ENCODE peak calls at places on chromosomes 5 and 9, in nine cellular contexts. Y is Peyer's patch, W is A549, C is ovary, R is tibial nerve, F is uterus, G is heart left ventricle, H is transverse colon, E is HepG2. M is an unnamed sample.
A peak's percentile ranks its signal among the peaks of the same experiment; 100 is the strongest.

GRCh38 chr9:91787931-91788330 is 162.1 kb downstream of the ROR2 start:
- DNase-seq in Y (no peak), W (no peak), C (no peak), R (no peak), F (no peak), G (no peak), H (no peak), E (no peak), M (no peak)

GRCh38 chr5:82623094-82623514 is 344.9 kb upstream of the RPS23 start:
- DNase-seq in Y (no peak), W (no peak), C (no peak), R (no peak), F (no peak), G (no peak), H (peak; percentile 20), E (peak; percentile 87), M (no peak)

GRCh38 chr9:88775966-88776365 is 215.3 kb upstream of the S1PR3 start:
- DNase-seq in Y (no peak), W (no peak), C (no peak), R (no peak), F (no peak), G (no peak), H (no peak), E (no peak), M (no peak)

GRCh38 chr5:172110921-172111873 is 76.8 kb downstream of the STK10 start:
- DNase-seq in Y (peak; percentile 62), W (no peak), C (no peak), R (no peak), F (no peak), G (peak; percentile 48), H (peak; percentile 68), E (no peak), M (peak; percentile 67)

GRCh38 chr5:158753354-158753753 is 346.4 kb downstream of the EBF1 start:
- DNase-seq in Y (no peak), W (no peak), C (no peak), R (no peak), F (no peak), G (no peak), H (no peak), E (no peak), M (no peak)

GRCh38 chr5:125316913-125317545 is 570.6 kb upstream of the ZNF608 start:
- DNase-seq in Y (no peak), W (peak; percentile 6), C (no peak), R (no peak), F (no peak), G (no peak), H (no peak), E (no peak), M (no peak)

GRCh38 chr5:27639005-27639612 is 600.7 kb upstream of the CDH9 start:
- DNase-seq in Y (no peak), W (peak; percentile 4), C (no peak), R (no peak), F (no peak), G (no peak), H (no peak), E (no peak), M (no peak)

GRCh38 chr5:149636861-149637246 is 55.6 kb downstream of the ARHGEF37 start:
- DNase-seq in Y (peak; percentile 84), W (peak; percentile 70), C (peak; percentile 55), R (no peak), F (no peak), G (peak; percentile 87), H (no peak), E (peak; percentile 63), M (peak; percentile 89)

GRCh38 chr9:77710276-77710675 is 62.2 kb upstream of the GNA14 start:
- DNase-seq in Y (no peak), W (no peak), C (no peak), R (no peak), F (no peak), G (no peak), H (no peak), E (no peak), M (no peak)

GRCh38 chr5:10400834-10401233 is 40.8 kb upstream of the ROPN1L start:
- DNase-seq in Y (no peak), W (no peak), C (no peak), R (no peak), F (peak; percentile 27), G (no peak), H (no peak), E (no peak), M (no peak)

GRCh38 chr9:16516887-16517286 is 353.6 kb downstream of the BNC2 start:
- DNase-seq in Y (no peak), W (no peak), C (no peak), R (no peak), F (no peak), G (no peak), H (no peak), E (no peak), M (no peak)

GRCh38 chr5:143449772-143450171 is 46.3 kb upstream of the NR3C1 start:
- DNase-seq in Y (no peak), W (no peak), C (no peak), R (no peak), F (no peak), G (no peak), H (no peak), E (no peak), M (no peak)

GRCh38 chr5:161286066-161286655 is 260.4 kb downstream of the GABRB2 start:
- DNase-seq in Y (no peak), W (no peak), C (no peak), R (no peak), F (no peak), G (no peak), H (no peak), E (no peak), M (no peak)

GRCh38 chr9:104934686-104935413 is 6.9 kb upstream of the ABCA1 start:
- DNase-seq in Y (no peak), W (no peak), C (no peak), R (no peak), F (no peak), G (no peak), H (no peak), E (no peak), M (no peak)

GRCh38 chr5:74179701-74180100 is 460.8 kb downstream of the ENC1 start:
- DNase-seq in Y (no peak), W (no peak), C (no peak), R (no peak), F (no peak), G (no peak), H (no peak), E (no peak), M (no peak)

GRCh38 chr5:74183041-74183440 is 457.5 kb downstream of the ENC1 start:
- DNase-seq in Y (no peak), W (no peak), C (no peak), R (no peak), F (no peak), G (no peak), H (no peak), E (no peak), M (no peak)

GRCh38 chr5:74182603-74183002 is 457.9 kb downstream of the ENC1 start:
- DNase-seq in Y (no peak), W (no peak), C (no peak), R (no peak), F (no peak), G (no peak), H (no peak), E (no peak), M (no peak)

GRCh38 chr5:74177995-74178394 is 462.5 kb downstream of the ENC1 start:
- DNase-seq in Y (no peak), W (no peak), C (no peak), R (no peak), F (no peak), G (no peak), H (no peak), E (no peak), M (no peak)

DNA sequence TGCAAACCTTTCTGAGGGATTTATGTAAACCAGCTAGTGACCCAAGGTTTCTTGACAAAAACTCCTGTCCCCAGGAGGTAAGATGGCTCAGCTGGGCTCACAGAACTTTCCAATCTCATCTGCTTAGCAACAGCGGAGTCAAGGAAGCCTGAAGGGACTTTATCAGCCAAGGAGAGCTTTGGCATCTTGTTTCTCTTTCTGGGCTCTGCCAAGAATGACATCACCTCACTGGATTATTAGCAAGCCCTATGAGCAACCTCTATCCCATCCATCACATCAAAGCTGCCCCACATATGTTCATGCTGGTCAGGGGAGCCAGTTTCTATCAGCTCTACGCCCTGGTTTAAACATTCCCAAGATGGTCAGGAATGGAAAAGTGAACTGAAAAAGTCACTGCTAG is 461.3 kb downstream of the ENC1 start:
- DNase-seq in Y (no peak), W (no peak), C (no peak), R (no peak), F (no peak), G (no peak), H (no peak), E (no peak), M (no peak)
- H3K27ac ChIP-seq in Y (no peak overlapping the region), W (no peak overlapping the region), C (no peak overlapping the region), R (no peak overlapping the region), F (no peak overlapping the region), G (no peak overlapping the region), H (no peak overlapping the region), E (no peak overlapping the region), M (no peak overlapping the region)

GRCh38 chr9:121499427-121500164 is at the start of gene GGTA1:
- DNase-seq in Y (peak; percentile 67), W (peak; percentile 33), C (peak; percentile 73), R (peak; percentile 35), F (peak; percentile 51), G (peak; percentile 80), H (peak; percentile 48), E (no peak), M (peak; percentile 51)
- TF ChIP-seq POLR2A in Y (no peak), W (no peak), C (no peak), R (no peak), F (peak; percentile 12), G (no peak), H (peak; percentile 20), E (no peak), M (no peak)

GRCh38 chr5:54655266-54655665 is 137.7 kb downstream of the SNX18 start:
- DNase-seq in Y (no peak), W (no peak), C (no peak), R (no peak), F (no peak), G (no peak), H (no peak), E (no peak), M (no peak)
- H3K27ac ChIP-seq in Y (no peak overlapping the region), W (no peak overlapping the region), C (no peak overlapping the region), R (no peak overlapping the region), F (peak overlapping the region; percentile 22), G (no peak overlapping the region), H (no peak overlapping the region), E (no peak overlapping the region), M (no peak overlapping the region)

DNA sequence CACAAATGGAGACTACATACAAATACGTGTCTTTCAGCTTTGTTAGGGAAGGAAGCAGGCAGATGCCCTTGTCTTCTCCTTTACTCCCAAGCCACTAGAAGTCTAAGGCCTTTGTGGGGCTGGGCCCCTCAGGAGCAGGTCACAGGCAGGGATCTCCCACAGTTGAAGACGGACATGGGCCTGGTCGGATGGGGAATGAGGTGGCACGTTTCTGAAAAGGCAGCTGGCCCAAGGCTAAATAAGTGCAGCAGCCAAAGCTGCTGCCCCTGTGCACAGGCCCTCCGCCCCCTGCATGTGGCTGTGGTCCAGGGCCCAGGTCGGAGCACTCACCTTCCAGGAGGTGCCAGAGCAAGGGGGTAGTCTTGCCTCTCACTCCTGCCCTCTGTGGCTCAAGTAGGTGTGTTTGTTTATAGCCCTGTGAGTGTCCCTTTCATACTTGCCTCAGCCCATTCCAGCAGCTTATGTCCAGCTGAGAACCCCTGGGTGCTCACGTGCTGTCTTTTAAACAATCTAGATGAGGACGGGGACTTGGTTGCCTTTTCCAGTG is 1.8 kb downstream of the SQSTM1 start:
- DNase-seq in Y (peak; percentile 49), W (no peak), C (peak; percentile 47), R (no peak), F (no peak), G (no peak), H (no peak), E (no peak), M (no peak)
- TF ChIP-seq POLR2A in Y (no peak), W (peak; percentile 21), C (no peak), R (no peak), F (no peak), G (no peak), H (no peak), E (no peak), M (no peak)

GRCh38 chr5:160089549-160089948 is 29.7 kb downstream of the PWWP2A start:
- DNase-seq in Y (no peak), W (no peak), C (no peak), R (no peak), F (no peak), G (no peak), H (no peak), E (no peak), M (no peak)
- H3K27ac ChIP-seq in Y (no peak overlapping the region), W (no peak overlapping the region), C (no peak overlapping the region), R (no peak overlapping the region), F (no peak overlapping the region), G (no peak overlapping the region), H (no peak overlapping the region), E (no peak overlapping the region), M (no peak overlapping the region)